ENCODE peak calls at places on chromosome X, in eight cellular contexts. I is body of pancreas; C is OCI-LY7; Y is coronary artery; U is transverse colon; N is CD4-positive, alpha-beta memory T cell; X is tibial artery; V is neuronal stem cell. T is an unnamed sample.

GRCh38 chrX:8429692-8430249 is 34.9 kb upstream of the VCX3B start:
- DNase-seq in I (no peak), C (no peak), Y (no peak), U (no peak), N (no peak), X (no peak), V (no peak), T (no peak)

GRCh38 chrX:78075787-78076389 is 28.2 kb upstream of the PGK1 start:
- DNase-seq in I (no peak), C (no peak), Y (no peak), U (no peak), N (no peak), X (no peak), V (no peak), T (no peak)

GRCh38 chrX:53116101-53116500 is 22.2 kb downstream of the KANTR start:
- DNase-seq in I (peak), C (no peak), Y (no peak), U (peak), N (no peak), X (no peak), V (no peak), T (no peak)

GRCh38 chrX:122046815-122047214 is 999.4 kb downstream of the GLUD2 start:
- DNase-seq in I (no peak), C (no peak), Y (no peak), U (no peak), N (no peak), X (no peak), V (no peak), T (no peak)

GRCh38 chrX:104343408-104344129 is 88.8 kb upstream of the ESX1 start:
- DNase-seq in I (peak), C (peak), Y (no peak), U (peak), N (peak), X (no peak), V (peak), T (peak)

GRCh38 chrX:45584717-45585116 is 384.0 kb upstream of the DIPK2B start:
- DNase-seq in I (no peak), C (no peak), Y (no peak), U (no peak), N (no peak), X (no peak), V (no peak), T (no peak)

GRCh38 chrX:276588-277171 is 4.5 kb upstream of the PLCXD1 start:
- DNase-seq in I (peak), C (no peak), Y (no peak), U (peak), N (no peak), X (no peak), V (no peak), T (peak)

GRCh38 chrX:45050558-45050957 is 150.1 kb downstream of the DIPK2B start:
- DNase-seq in I (no peak), C (no peak), Y (no peak), U (no peak), N (no peak), X (no peak), V (no peak), T (no peak)

GRCh38 chrX:34288782-34289181 is 156.7 kb upstream of the FAM47A start:
- DNase-seq in I (no peak), C (no peak), Y (no peak), U (no peak), N (no peak), X (no peak), V (no peak), T (no peak)

GRCh38 chrX:133921764-133922389 is 63.5 kb downstream of the GPC3 start:
- DNase-seq in I (peak), C (peak), Y (no peak), U (peak), N (peak), X (no peak), V (peak), T (peak)

GRCh38 chrX:97060019-97060418 is 176.3 kb downstream of the RPA4 start:
- DNase-seq in I (no peak), C (no peak), Y (no peak), U (no peak), N (no peak), X (no peak), V (peak), T (no peak)

GRCh38 chrX:51395807-51396728 is 63.4 kb downstream of the NUDT10 start:
- DNase-seq in I (peak), C (peak), Y (no peak), U (no peak), N (peak), X (no peak), V (peak), T (no peak)

GRCh38 chrX:63503541-63503940 is 152.4 kb upstream of the SPIN4 start:
- DNase-seq in I (no peak), C (no peak), Y (no peak), U (no peak), N (no peak), X (no peak), V (peak), T (no peak)

GRCh38 chrX:125006704-125007103 is 313.0 kb upstream of the TEX13C start:
- DNase-seq in I (no peak), C (no peak), Y (no peak), U (no peak), N (no peak), X (no peak), V (no peak), T (no peak)

GRCh38 chrX:132961511-132961910 is 3.1 kb upstream of the HS6ST2 start:
- DNase-seq in I (no peak), C (no peak), Y (no peak), U (no peak), N (no peak), X (no peak), V (no peak), T (no peak)

GRCh38 chrX:55167124-55167523 is 53.0 kb upstream of the PAGE5 start:
- DNase-seq in I (no peak), C (no peak), Y (no peak), U (no peak), N (no peak), X (no peak), V (no peak), T (no peak)

GRCh38 chrX:104316739-104317138 is 62.0 kb upstream of the ESX1 start:
- DNase-seq in I (no peak), C (no peak), Y (no peak), U (no peak), N (no peak), X (no peak), V (no peak), T (no peak)

GRCh38 chrX:37347420-37347819 is 1.7 kb upstream of the PRRG1 start:
- DNase-seq in I (no peak), C (no peak), Y (no peak), U (no peak), N (no peak), X (no peak), V (no peak), T (no peak)

GRCh38 chrX:88735835-88736234 is 11.2 kb upstream of the CPXCR1 start:
- DNase-seq in I (no peak), C (no peak), Y (no peak), U (no peak), N (no peak), X (no peak), V (no peak), T (no peak)

GRCh38 chrX:43753637-43754036 is 97.5 kb downstream of the MAOA start:
- DNase-seq in I (no peak), C (no peak), Y (no peak), U (no peak), N (no peak), X (no peak), V (no peak), T (no peak)

GRCh38 chrX:141760761-141761160 is 62.2 kb upstream of the SPANXD start:
- DNase-seq in I (no peak), C (no peak), Y (no peak), U (no peak), N (no peak), X (no peak), V (no peak), T (no peak)

GRCh38 chrX:1589356-1590130 is 1.9 kb upstream of the AKAP17A start:
- DNase-seq in I (no peak), C (no peak), Y (no peak), U (no peak), N (no peak), X (no peak), V (no peak), T (no peak)

GRCh38 chrX:20530319-20530979 is 263.7 kb upstream of the RPS6KA3 start:
- DNase-seq in I (peak), C (peak), Y (no peak), U (peak), N (peak), X (peak), V (peak), T (peak)

GRCh38 chrX:42290608-42291007 is 367.3 kb upstream of the CASK start:
- DNase-seq in I (peak), C (peak), Y (no peak), U (no peak), N (no peak), X (no peak), V (no peak), T (no peak)

GRCh38 chrX:24676403-24677024 is 17.2 kb upstream of the POLA1 start:
- DNase-seq in I (no peak), C (peak), Y (no peak), U (no peak), N (peak), X (no peak), V (no peak), T (no peak)

GRCh38 chrX:77668391-77669237 is 117.4 kb downstream of the ATRX start:
- DNase-seq in I (no peak), C (no peak), Y (no peak), U (no peak), N (no peak), X (no peak), V (no peak), T (no peak)

GRCh38 chrX:19174401-19175025 is 52.2 kb upstream of the ADGRG2 start:
- DNase-seq in I (no peak), C (no peak), Y (no peak), U (no peak), N (no peak), X (peak), V (no peak), T (no peak)

GRCh38 chrX:6941041-6941440 is 206.5 kb upstream of the STS start:
- DNase-seq in I (no peak), C (no peak), Y (no peak), U (no peak), N (no peak), X (no peak), V (no peak), T (no peak)

GRCh38 chrX:145848451-145848850 is 30.8 kb downstream of the SLITRK2 start:
- DNase-seq in I (peak), C (no peak), Y (no peak), U (no peak), N (no peak), X (no peak), V (no peak), T (no peak)

GRCh38 chrX:103151799-103152198 is 58.9 kb upstream of the NXF3 start:
- DNase-seq in I (no peak), C (no peak), Y (no peak), U (no peak), N (no peak), X (no peak), V (no peak), T (no peak)

GRCh38 chrX:150225756-150226155 is 137.4 kb upstream of the MAMLD1 start:
- DNase-seq in I (no peak), C (no peak), Y (no peak), U (no peak), N (no peak), X (no peak), V (no peak), T (peak)

GRCh38 chrX:24231169-24231568 is 81.6 kb downstream of the ZFX start:
- DNase-seq in I (peak), C (no peak), Y (no peak), U (no peak), N (no peak), X (no peak), V (no peak), T (no peak)

DNA sequence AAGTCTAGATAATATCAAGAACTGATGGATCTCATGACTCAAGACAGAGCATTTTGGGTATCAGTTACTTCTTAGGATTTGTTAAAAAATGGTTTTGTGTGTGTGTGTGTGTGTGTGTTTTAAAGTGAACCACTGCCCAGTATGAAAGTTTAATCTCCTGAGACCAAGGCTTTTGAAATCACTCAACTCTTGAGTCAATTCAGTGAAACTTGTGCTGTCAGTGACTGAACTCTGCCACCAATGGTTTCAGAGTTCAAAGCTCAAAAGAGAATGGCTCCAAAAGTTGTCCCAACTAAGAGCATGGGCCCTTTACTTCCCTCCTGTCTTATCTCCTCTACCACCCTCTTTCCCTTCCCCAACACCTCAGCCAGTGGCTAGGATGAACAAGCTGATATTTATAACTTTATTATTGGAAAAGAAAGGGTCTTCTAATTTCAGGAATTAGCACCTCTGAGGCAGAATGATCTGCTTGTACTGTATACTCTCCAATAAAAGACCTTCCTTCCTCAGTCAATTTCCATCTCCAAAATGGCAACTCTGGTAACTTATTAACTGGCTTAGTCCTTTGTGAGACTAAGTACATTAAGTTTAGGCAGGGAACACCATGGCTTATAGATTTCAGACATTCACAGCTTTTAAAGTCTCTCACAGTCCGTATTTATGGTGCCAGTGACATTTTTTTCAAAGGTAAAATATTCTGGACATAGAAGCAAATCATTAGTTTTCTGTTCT is 152.2 kb downstream of the REPS2 start:
- DNase-seq in I (no peak), C (no peak), Y (no peak), U (no peak), N (no peak), X (no peak), V (no peak), T (no peak)
- H3K4me3 ChIP-seq in I (no peak), C (no peak), Y (no peak), U (no peak), N (no peak), X (no peak), V (no peak), T (no peak)

GRCh38 chrX:100407784-100408642 is 2.1 kb downstream of the PCDH19 start:
- DNase-seq in I (no peak), C (no peak), Y (no peak), U (no peak), N (no peak), X (no peak), V (no peak), T (no peak)

GRCh38 chrX:100410901-100411801 is 1.1 kb upstream of the PCDH19 start:
- DNase-seq in I (no peak), C (no peak), Y (no peak), U (no peak), N (no peak), X (no peak), V (no peak), T (no peak)

GRCh38 chrX:100408643-100409315 is 1.3 kb downstream of the PCDH19 start:
- DNase-seq in I (no peak), C (no peak), Y (no peak), U (no peak), N (no peak), X (no peak), V (no peak), T (no peak)

GRCh38 chrX:100410083-100410590 is at the start of gene PCDH19:
- DNase-seq in I (peak), C (no peak), Y (no peak), U (peak), N (peak), X (no peak), V (no peak), T (peak)

DNA sequence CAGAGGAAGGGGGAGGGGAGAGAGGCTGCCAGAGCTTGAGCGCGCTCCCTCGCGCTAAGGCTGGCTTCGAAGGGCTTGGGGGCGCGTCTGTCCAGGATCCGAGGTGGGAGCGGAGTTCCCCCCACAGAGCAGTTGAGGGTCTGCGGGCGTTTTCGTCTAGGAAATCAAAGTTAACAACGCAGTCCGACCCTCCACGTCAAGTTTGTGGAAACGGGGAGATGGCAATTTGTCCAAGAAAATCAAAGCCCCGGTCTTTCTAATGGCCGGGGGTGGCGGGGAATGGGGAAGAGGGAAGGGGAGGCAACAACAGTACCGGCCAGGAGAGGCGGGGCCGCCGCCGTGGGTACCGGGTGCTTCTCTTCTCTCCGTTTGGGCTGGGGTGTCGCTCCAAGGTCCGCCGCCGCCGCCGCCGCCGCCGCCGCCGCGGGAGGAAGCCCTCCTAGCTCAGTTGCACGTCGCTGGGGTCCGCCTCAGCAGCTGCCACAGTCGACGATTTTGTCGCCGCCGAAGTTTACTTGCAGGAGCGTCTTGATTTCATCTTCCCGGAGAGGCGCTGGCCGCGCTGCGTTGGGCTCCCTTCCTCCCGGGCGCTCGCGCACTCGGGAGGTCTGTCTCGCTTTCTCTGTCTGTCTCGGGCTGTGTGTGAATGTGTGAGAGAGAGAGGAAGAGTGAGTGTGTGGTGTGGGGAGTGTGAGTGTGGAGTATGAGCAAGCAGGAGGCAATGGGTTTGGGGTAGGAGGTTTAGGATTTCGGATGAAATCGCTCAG is 574 bp downstream of the PCDH19 start:
- DNase-seq in I (no peak), C (no peak), Y (no peak), U (no peak), N (no peak), X (no peak), V (no peak), T (no peak)
- H3K27ac ChIP-seq in I (no peak), C (no peak), Y (no peak), U (no peak), N (no peak), X (no peak), V (no peak), T (no peak)

DNA sequence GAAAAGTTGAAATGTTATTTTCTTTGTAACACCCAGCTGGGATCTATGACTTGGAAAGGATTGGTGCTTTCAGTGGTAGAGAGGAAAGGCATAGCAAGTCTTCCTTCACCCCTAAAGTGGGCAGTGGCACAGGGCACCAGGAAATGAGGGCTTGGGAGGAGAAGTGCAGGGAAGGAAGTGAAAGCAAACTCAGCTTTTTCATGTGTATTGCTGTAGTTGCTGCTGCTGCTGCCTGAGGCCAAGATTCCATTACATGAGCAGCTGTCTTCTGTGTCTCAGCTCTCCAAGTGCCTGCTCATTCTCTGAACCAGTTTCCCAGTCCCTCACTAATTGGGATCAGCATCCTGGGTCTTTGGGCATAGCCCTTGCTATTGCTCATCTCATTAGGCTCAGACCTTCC is 2.6 kb downstream of the HCCS start:
- DNase-seq in I (peak), C (peak), Y (no peak), U (no peak), N (no peak), X (no peak), V (no peak), T (no peak)
- H3K4me3 ChIP-seq in I (no peak), C (peak), Y (no peak), U (no peak), N (no peak), X (no peak), V (no peak), T (no peak)

DNA sequence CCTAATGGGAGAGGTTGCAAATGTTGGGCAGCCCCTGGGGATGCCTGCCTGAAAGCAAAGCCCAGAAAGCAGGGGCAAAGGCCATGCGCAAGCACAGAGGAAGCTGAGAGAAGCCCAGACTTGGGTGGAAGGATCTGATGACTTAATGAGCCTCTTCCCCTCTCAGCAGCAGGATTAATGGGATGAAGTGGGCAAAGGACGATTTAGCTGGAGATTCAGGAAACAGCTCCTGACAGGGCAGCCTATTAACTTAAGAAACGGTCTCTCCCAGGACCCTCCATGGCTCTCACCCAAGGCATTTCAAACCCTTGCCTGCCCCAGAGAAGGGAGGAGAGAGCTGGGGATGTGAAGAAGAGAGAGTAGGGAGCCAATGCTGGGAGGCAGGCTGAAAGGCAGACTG is 107.4 kb downstream of the EFNB1 start:
- DNase-seq in I (no peak), C (no peak), Y (no peak), U (peak), N (no peak), X (no peak), V (no peak), T (no peak)
- H3K27ac ChIP-seq in I (no peak), C (no peak), Y (no peak), U (no peak), N (no peak), X (no peak), V (no peak), T (no peak)

GRCh38 chrX:49187526-49187925 is 1.4 kb upstream of the PRICKLE3 start:
- DNase-seq in I (no peak), C (no peak), Y (no peak), U (no peak), N (no peak), X (no peak), V (no peak), T (no peak)
- H3K4me3 ChIP-seq in I (no peak), C (no peak), Y (no peak), U (no peak), N (no peak), X (no peak), V (no peak), T (no peak)

DNA sequence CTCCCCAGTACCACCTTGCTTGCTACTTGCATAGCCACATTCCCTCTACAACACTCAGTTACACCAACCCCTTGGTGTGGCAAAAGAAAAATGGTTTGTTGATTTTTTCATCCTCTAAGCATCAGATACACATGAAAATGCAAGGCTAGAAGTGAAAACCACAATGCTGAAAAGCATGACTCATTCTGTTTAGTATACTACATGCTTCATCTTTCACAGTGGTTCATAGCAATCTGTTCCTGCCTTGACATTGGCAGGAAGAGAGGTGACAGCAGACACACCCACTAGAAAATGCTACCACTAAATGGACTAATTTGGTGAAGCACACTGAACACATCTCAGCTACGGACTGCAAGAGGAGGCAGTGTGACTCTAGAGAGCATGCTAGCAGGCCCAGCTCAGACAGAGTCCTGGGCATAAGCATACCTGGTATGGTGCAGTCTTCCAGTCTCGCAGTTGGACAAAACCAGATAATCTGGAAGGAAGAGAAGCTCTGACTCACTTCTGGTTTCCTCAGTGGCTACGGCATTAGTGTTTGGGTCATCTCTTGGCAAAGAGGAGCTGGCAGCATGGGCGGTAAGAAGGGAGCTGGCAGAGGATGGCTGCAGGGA is 38.0 kb downstream of the GAB3 start:
- DNase-seq in I (no peak), C (no peak), Y (no peak), U (no peak), N (peak), X (no peak), V (no peak), T (no peak)
- H3K27ac ChIP-seq in I (no peak), C (no peak), Y (no peak), U (no peak), N (peak), X (no peak), V (no peak), T (no peak)